ENCODE peak calls at places on chromosome 22, in nine cellular contexts. One of them, this sample, is unnamed. For H3K27me3, the result is how much of the 10 kb centered on the place peaks cover.

GRCh38 chr22:20033045-20033706 is 12.3 kb downstream of the TANGO2 start:
- DNase-seq in ascending aorta: no peak
- DNase-seq in GM12878: no peak
- DNase-seq in esophagus squamous epithelium: no peak
- DNase-seq in CD8-positive, alpha-beta T cell: no peak
- DNase-seq in body of pancreas: peak
- DNase-seq in AG04450: no peak
- DNase-seq in MM.1S: no peak
- DNase-seq in breast epithelium: no peak
- DNase-seq in this sample: peak

GRCh38 chr22:46377566-46378498 is 42.3 kb downstream of the TRMU start:
- DNase-seq in ascending aorta: no peak
- DNase-seq in GM12878: no peak
- DNase-seq in esophagus squamous epithelium: no peak
- DNase-seq in CD8-positive, alpha-beta T cell: no peak
- DNase-seq in body of pancreas: peak
- DNase-seq in AG04450: no peak
- DNase-seq in MM.1S: no peak
- DNase-seq in breast epithelium: peak
- DNase-seq in this sample: no peak

GRCh38 chr22:42895087-42895486 is 38.0 kb upstream of the ARFGAP3 start:
- DNase-seq in ascending aorta: no peak
- DNase-seq in GM12878: peak
- DNase-seq in esophagus squamous epithelium: no peak
- DNase-seq in CD8-positive, alpha-beta T cell: peak
- DNase-seq in body of pancreas: no peak
- DNase-seq in AG04450: no peak
- DNase-seq in MM.1S: no peak
- DNase-seq in breast epithelium: no peak
- DNase-seq in this sample: no peak

GRCh38 chr22:47032956-47033647 is 270.7 kb downstream of the TBC1D22A start:
- DNase-seq in ascending aorta: no peak
- DNase-seq in GM12878: no peak
- DNase-seq in esophagus squamous epithelium: no peak
- DNase-seq in CD8-positive, alpha-beta T cell: no peak
- DNase-seq in body of pancreas: no peak
- DNase-seq in AG04450: no peak
- DNase-seq in MM.1S: no peak
- DNase-seq in breast epithelium: no peak
- DNase-seq in this sample: no peak

GRCh38 chr22:50398698-50399648 is 55.8 kb downstream of the PPP6R2 start:
- DNase-seq in ascending aorta: no peak
- DNase-seq in GM12878: no peak
- DNase-seq in esophagus squamous epithelium: no peak
- DNase-seq in CD8-positive, alpha-beta T cell: no peak
- DNase-seq in body of pancreas: peak
- DNase-seq in AG04450: no peak
- DNase-seq in MM.1S: no peak
- DNase-seq in breast epithelium: no peak
- DNase-seq in this sample: no peak

GRCh38 chr22:46571642-46572250 is 34.3 kb upstream of the CELSR1 start:
- DNase-seq in ascending aorta: no peak
- DNase-seq in GM12878: no peak
- DNase-seq in esophagus squamous epithelium: no peak
- DNase-seq in CD8-positive, alpha-beta T cell: no peak
- DNase-seq in body of pancreas: no peak
- DNase-seq in AG04450: no peak
- DNase-seq in MM.1S: no peak
- DNase-seq in breast epithelium: no peak
- DNase-seq in this sample: no peak

GRCh38 chr22:38038426-38038825 is 18.8 kb upstream of the PICK1 start:
- DNase-seq in ascending aorta: no peak
- DNase-seq in GM12878: no peak
- DNase-seq in esophagus squamous epithelium: no peak
- DNase-seq in CD8-positive, alpha-beta T cell: no peak
- DNase-seq in body of pancreas: no peak
- DNase-seq in AG04450: no peak
- DNase-seq in MM.1S: no peak
- DNase-seq in breast epithelium: no peak
- DNase-seq in this sample: peak

GRCh38 chr22:38569181-38569971 is 607 bp downstream of the DMC1 start:
- DNase-seq in ascending aorta: no peak
- DNase-seq in GM12878: no peak
- DNase-seq in esophagus squamous epithelium: no peak
- DNase-seq in CD8-positive, alpha-beta T cell: no peak
- DNase-seq in body of pancreas: no peak
- DNase-seq in AG04450: no peak
- DNase-seq in MM.1S: no peak
- DNase-seq in breast epithelium: no peak
- DNase-seq in this sample: no peak

GRCh38 chr22:50399751-50400331 is 56.7 kb downstream of the PPP6R2 start:
- DNase-seq in ascending aorta: no peak
- DNase-seq in GM12878: no peak
- DNase-seq in esophagus squamous epithelium: no peak
- DNase-seq in CD8-positive, alpha-beta T cell: peak
- DNase-seq in body of pancreas: peak
- DNase-seq in AG04450: no peak
- DNase-seq in MM.1S: no peak
- DNase-seq in breast epithelium: no peak
- DNase-seq in this sample: peak

GRCh38 chr22:46108564-46109473 is 41.5 kb upstream of the PPARA start:
- DNase-seq in ascending aorta: no peak
- DNase-seq in GM12878: no peak
- DNase-seq in esophagus squamous epithelium: no peak
- DNase-seq in CD8-positive, alpha-beta T cell: no peak
- DNase-seq in body of pancreas: peak
- DNase-seq in AG04450: no peak
- DNase-seq in MM.1S: no peak
- DNase-seq in breast epithelium: no peak
- DNase-seq in this sample: no peak

GRCh38 chr22:46308283-46308988 is 11.8 kb downstream of the GTSE1 start:
- DNase-seq in ascending aorta: no peak
- DNase-seq in GM12878: no peak
- DNase-seq in esophagus squamous epithelium: no peak
- DNase-seq in CD8-positive, alpha-beta T cell: no peak
- DNase-seq in body of pancreas: no peak
- DNase-seq in AG04450: no peak
- DNase-seq in MM.1S: no peak
- DNase-seq in breast epithelium: no peak
- DNase-seq in this sample: no peak

GRCh38 chr22:37230673-37231405 is 13.2 kb downstream of the RAC2 start:
- DNase-seq in ascending aorta: no peak
- DNase-seq in GM12878: peak
- DNase-seq in esophagus squamous epithelium: no peak
- DNase-seq in CD8-positive, alpha-beta T cell: peak
- DNase-seq in body of pancreas: peak
- DNase-seq in AG04450: no peak
- DNase-seq in MM.1S: peak
- DNase-seq in breast epithelium: no peak
- DNase-seq in this sample: no peak

DNA sequence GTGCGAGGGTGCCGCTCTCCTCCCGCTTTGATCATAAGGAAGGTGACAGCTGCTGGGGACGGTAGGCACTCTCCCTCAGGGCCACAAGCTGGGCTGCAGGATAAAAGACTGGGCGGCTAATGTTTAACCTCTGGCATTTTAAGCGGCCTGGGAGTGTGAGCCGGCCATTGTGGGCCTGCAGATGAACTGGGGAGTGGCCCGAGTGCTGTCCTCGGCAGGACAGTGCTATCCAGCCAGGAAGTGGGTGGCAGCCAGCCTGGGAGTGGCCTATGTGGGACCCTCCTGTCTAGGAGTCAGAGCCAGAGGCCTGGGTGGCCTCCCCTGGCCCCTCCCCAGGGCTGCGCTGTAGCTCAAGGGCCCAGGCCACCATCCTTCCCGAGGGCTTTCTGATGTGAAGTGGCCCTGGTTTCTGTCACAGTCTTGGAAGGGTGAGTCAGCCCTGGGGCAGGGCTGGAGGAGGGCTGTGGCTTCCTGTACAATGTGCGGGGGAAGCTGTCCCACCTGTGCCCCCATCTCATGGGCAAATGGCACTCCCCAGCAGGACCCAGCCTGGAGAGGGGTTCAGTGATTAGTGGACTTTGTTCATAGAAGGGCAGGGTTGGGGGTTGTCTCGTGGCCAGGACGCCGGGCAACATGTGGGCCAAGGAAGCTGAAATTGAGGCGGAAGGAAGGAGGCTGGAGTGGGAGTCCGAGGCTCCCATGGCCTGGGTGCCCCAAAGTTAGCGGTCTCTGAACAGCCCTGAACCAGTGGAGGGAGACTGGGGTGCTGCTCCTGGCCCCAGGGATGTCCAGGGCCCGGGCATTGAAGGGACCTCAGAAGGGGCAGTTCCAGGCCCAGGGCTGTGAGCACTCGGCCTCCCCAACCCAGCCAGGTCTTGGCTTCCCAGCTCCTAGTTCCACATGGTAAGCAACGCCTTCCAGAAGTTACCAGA is 59.0 kb upstream of the PRODH start:
- DNase-seq in ascending aorta: no peak
- DNase-seq in GM12878: no peak
- DNase-seq in esophagus squamous epithelium: no peak
- DNase-seq in CD8-positive, alpha-beta T cell: no peak
- DNase-seq in body of pancreas: peak
- DNase-seq in AG04450: no peak
- DNase-seq in MM.1S: no peak
- DNase-seq in breast epithelium: no peak
- DNase-seq in this sample: no peak
- H3K27me3 ChIP-seq in ascending aorta: under half
- H3K27me3 ChIP-seq in GM12878: under half
- H3K27me3 ChIP-seq in esophagus squamous epithelium: half or more
- H3K27me3 ChIP-seq in CD8-positive, alpha-beta T cell: under half
- H3K27me3 ChIP-seq in body of pancreas: under half
- H3K27me3 ChIP-seq in AG04450: under half
- H3K27me3 ChIP-seq in MM.1S: under half
- H3K27me3 ChIP-seq in breast epithelium: under half
- H3K27me3 ChIP-seq in this sample: under half

DNA sequence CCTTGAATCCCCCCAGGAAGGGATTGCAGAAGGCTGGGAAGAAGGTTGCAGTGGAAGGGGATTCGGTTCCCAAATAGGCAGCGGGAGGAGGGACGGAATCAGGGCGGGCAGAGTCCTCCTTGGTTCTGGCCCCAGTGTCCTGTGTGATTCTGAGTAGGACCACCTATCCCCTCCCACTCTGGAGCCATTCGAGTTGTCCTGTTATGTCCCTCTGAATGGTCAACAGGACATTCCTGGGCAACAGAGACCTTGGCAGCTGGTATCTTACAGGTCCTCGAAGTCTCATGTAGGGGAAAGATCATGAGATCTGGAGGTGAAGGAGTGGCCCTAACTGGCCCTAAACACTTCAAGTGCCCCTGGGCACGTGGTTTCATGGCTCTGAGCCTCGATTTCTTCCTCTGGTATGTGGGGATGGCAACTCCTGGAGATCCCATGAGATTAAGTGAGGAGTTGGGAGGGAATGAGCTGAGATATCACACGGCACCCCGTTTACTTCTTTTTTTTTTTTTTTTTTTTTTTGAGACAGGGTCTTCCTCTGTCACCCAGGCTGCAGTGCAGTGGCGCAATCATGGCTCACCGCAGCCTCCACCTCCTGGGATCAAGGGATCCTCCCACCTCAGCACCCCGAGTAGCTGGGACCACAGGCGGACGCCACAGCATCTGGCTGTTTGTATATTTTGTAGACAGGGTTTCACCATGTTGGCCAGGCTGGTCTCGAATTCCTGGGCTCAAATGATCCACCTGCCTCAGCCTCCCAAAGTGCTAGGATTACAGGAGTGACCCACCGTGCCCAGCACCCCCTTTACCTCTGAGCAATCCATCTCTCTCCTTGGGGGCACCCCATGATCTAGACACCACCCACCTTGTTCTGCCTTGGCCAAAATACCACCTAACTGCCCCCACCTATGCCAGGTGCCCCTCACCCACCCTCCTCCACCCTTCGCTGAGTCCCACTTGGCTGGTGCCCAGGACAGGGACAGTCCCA is 6.8 kb downstream of the LIF start:
- DNase-seq in ascending aorta: no peak
- DNase-seq in GM12878: no peak
- DNase-seq in esophagus squamous epithelium: no peak
- DNase-seq in CD8-positive, alpha-beta T cell: no peak
- DNase-seq in body of pancreas: no peak
- DNase-seq in AG04450: no peak
- DNase-seq in MM.1S: no peak
- DNase-seq in breast epithelium: no peak
- DNase-seq in this sample: no peak
- H3K27ac ChIP-seq in ascending aorta: no peak
- H3K27ac ChIP-seq in GM12878: no peak
- H3K27ac ChIP-seq in esophagus squamous epithelium: no peak
- H3K27ac ChIP-seq in CD8-positive, alpha-beta T cell: no peak
- H3K27ac ChIP-seq in body of pancreas: no peak
- H3K27ac ChIP-seq in AG04450: peak
- H3K27ac ChIP-seq in MM.1S: no peak
- H3K27ac ChIP-seq in breast epithelium: no peak
- H3K27ac ChIP-seq in this sample: no peak

DNA sequence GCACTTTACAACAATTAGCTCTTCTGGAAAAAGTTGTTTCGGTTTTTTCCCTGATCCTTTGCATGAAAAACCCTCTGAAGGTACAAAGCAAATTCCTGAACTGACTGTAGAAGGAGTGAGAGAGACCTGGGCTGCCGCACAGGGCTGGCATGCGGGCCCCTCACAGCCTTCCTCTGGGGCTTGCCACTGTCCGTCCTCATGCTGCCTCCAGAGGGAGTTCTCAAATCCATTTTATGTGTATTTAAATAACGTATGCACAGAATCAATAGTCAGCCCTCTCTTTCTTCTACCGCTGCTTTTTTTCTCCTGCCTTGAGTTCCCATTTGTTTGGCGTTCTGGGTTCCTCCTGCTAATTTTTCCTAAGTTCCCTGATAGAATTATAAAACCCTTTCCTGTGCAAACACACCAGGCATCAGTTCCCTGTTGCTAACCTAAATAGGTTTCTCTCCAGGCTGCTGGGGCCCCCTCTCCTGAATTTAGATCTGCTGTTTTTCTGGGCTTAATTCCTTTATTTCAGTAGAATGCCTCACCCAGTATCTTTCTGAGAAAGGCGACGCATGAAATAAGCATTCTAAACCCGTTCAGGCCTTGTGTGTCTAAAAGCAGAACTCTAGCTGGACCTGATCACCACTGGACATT is 52.4 kb downstream of the PHF21B start:
- DNase-seq in ascending aorta: no peak
- DNase-seq in GM12878: no peak
- DNase-seq in esophagus squamous epithelium: no peak
- DNase-seq in CD8-positive, alpha-beta T cell: no peak
- DNase-seq in body of pancreas: no peak
- DNase-seq in AG04450: no peak
- DNase-seq in MM.1S: no peak
- DNase-seq in breast epithelium: no peak
- DNase-seq in this sample: no peak
- TF ChIP-seq CTCF in ascending aorta: no peak
- TF ChIP-seq CTCF in GM12878: no peak
- TF ChIP-seq CTCF in esophagus squamous epithelium: no peak
- TF ChIP-seq CTCF in CD8-positive, alpha-beta T cell: no peak
- TF ChIP-seq CTCF in body of pancreas: no peak
- TF ChIP-seq CTCF in AG04450: peak
- TF ChIP-seq CTCF in MM.1S: no peak
- TF ChIP-seq CTCF in breast epithelium: no peak
- TF ChIP-seq CTCF in this sample: no peak

GRCh38 chr22:27405672-27406388 is 395.7 kb downstream of the MN1 start:
- DNase-seq in ascending aorta: no peak
- DNase-seq in GM12878: no peak
- DNase-seq in esophagus squamous epithelium: no peak
- DNase-seq in CD8-positive, alpha-beta T cell: peak
- DNase-seq in body of pancreas: peak
- DNase-seq in AG04450: no peak
- DNase-seq in MM.1S: peak
- DNase-seq in breast epithelium: peak
- DNase-seq in this sample: no peak
- H3K27me3 ChIP-seq in ascending aorta: under half
- H3K27me3 ChIP-seq in GM12878: under half
- H3K27me3 ChIP-seq in esophagus squamous epithelium: under half
- H3K27me3 ChIP-seq in CD8-positive, alpha-beta T cell: under half
- H3K27me3 ChIP-seq in body of pancreas: under half
- H3K27me3 ChIP-seq in AG04450: under half
- H3K27me3 ChIP-seq in MM.1S: under half
- H3K27me3 ChIP-seq in breast epithelium: under half
- H3K27me3 ChIP-seq in this sample: under half

This sample was measured in dorsolateral prefrontal cortex.